ENCODE peak calls at places on chromosomes 13 and 19, in seven cellular contexts. N is cardiac muscle cell; F is suprapubic skin; E is HepG2; D is choroid plexus epithelial cell; T is AG04450; M is CD4-positive, alpha-beta T cell. I is an unnamed sample.

GRCh38 chr13:41122838-41123237 is 9.8 kb downstream of the KBTBD6 start:
- DNase-seq in N (no peak), F (no peak), E (no peak), D (peak), T (no peak), M (no peak), I (no peak)

GRCh38 chr19:50376166-50377050 is at the start of gene NR1H2:
- DNase-seq in N (peak), F (peak), E (peak), D (peak), T (peak), M (peak), I (peak)

GRCh38 chr13:113479179-113479578 is 11.3 kb downstream of the DCUN1D2 start:
- DNase-seq in N (no peak), F (no peak), E (no peak), D (no peak), T (no peak), M (no peak), I (no peak)

GRCh38 chr19:19300613-19301012 is 19.7 kb downstream of the SUGP1 start:
- DNase-seq in N (no peak), F (no peak), E (no peak), D (no peak), T (no peak), M (no peak), I (no peak)

GRCh38 chr19:31139871-31140505 is 209.2 kb downstream of the TSHZ3 start:
- DNase-seq in N (peak), F (no peak), E (no peak), D (peak), T (peak), M (no peak), I (no peak)

GRCh38 chr13:111316161-111316730 is 4.2 kb upstream of the TEX29 start:
- DNase-seq in N (no peak), F (no peak), E (no peak), D (no peak), T (no peak), M (no peak), I (no peak)

GRCh38 chr19:56105090-56105701 is 15.9 kb downstream of the ZNF787 start:
- DNase-seq in N (peak), F (no peak), E (peak), D (peak), T (no peak), M (peak), I (peak)

GRCh38 chr19:38831142-38831605 is 420 bp downstream of the ECH1 start:
- DNase-seq in N (peak), F (peak), E (peak), D (peak), T (peak), M (peak), I (peak)

GRCh38 chr19:5826531-5827341 is 12.8 kb downstream of the FUT6 start:
- DNase-seq in N (peak), F (no peak), E (peak), D (no peak), T (no peak), M (no peak), I (no peak)

GRCh38 chr13:46361535-46361934 is 25.5 kb downstream of the RUBCNL start:
- DNase-seq in N (no peak), F (no peak), E (no peak), D (peak), T (no peak), M (no peak), I (no peak)

GRCh38 chr19:47309038-47309437 is 623 bp upstream of the C5AR1 start:
- DNase-seq in N (peak), F (no peak), E (no peak), D (no peak), T (no peak), M (no peak), I (no peak)

GRCh38 chr13:20393273-20394235 is 132.1 kb downstream of the CRYL1 start:
- DNase-seq in N (no peak), F (no peak), E (no peak), D (no peak), T (no peak), M (no peak), I (no peak)

GRCh38 chr13:31437975-31438374 is 238.2 kb downstream of the B3GLCT start:
- DNase-seq in N (no peak), F (no peak), E (no peak), D (no peak), T (no peak), M (no peak), I (no peak)

GRCh38 chr19:7925171-7925837 is 631 bp downstream of the CTXN1 start:
- DNase-seq in N (peak), F (no peak), E (peak), D (peak), T (no peak), M (peak), I (peak)

GRCh38 chr19:30439271-30439750 is 67.1 kb downstream of the ZNF536 start:
- DNase-seq in N (no peak), F (no peak), E (no peak), D (no peak), T (no peak), M (no peak), I (no peak)

GRCh38 chr19:15116856-15117255 is 9.7 kb downstream of the SYDE1 start:
- DNase-seq in N (no peak), F (no peak), E (no peak), D (no peak), T (no peak), M (no peak), I (no peak)

GRCh38 chr13:68304287-68304893 is 1074.3 kb upstream of the PCDH9 start:
- DNase-seq in N (peak), F (no peak), E (peak), D (peak), T (no peak), M (no peak), I (no peak)

GRCh38 chr19:6076675-6077463 is 33.4 kb downstream of the RFX2 start:
- DNase-seq in N (peak), F (peak), E (no peak), D (peak), T (peak), M (no peak), I (no peak)

GRCh38 chr19:42323852-42324654 is 1.4 kb upstream of the MEGF8 start:
- DNase-seq in N (no peak), F (no peak), E (no peak), D (no peak), T (no peak), M (no peak), I (no peak)
- TF ChIP-seq CTCF in N (no peak), F (no peak), E (no peak), D (peak), T (no peak), M (no peak), I (no peak)

GRCh38 chr13:100024023-100024422 is 42.4 kb downstream of the ZIC2 start:
- DNase-seq in N (no peak), F (no peak), E (no peak), D (no peak), T (no peak), M (no peak), I (no peak)

GRCh38 chr13:100029930-100030329 is 48.3 kb downstream of the ZIC2 start:
- DNase-seq in N (no peak), F (no peak), E (no peak), D (no peak), T (no peak), M (no peak), I (no peak)
- TF ChIP-seq CTCF in N (no peak), F (no peak), E (no peak), D (no peak), T (no peak), M (no peak), I (no peak)

GRCh38 chr19:41537789-41538188 is 38.2 kb upstream of the CEACAM21 start:
- DNase-seq in N (peak), F (no peak), E (peak), D (peak), T (no peak), M (no peak), I (no peak)
- TF ChIP-seq CTCF in N (peak), F (peak), E (peak), D (peak), T (peak), M (peak), I (no peak)

GRCh38 chr19:52138614-52139290 is 986 bp downstream of the ZNF616 start:
- DNase-seq in N (peak), F (no peak), E (peak), D (peak), T (no peak), M (no peak), I (no peak)
- TF ChIP-seq CTCF in N (no peak), F (no peak), E (no peak), D (no peak), T (no peak), M (no peak), I (no peak)

DNA sequence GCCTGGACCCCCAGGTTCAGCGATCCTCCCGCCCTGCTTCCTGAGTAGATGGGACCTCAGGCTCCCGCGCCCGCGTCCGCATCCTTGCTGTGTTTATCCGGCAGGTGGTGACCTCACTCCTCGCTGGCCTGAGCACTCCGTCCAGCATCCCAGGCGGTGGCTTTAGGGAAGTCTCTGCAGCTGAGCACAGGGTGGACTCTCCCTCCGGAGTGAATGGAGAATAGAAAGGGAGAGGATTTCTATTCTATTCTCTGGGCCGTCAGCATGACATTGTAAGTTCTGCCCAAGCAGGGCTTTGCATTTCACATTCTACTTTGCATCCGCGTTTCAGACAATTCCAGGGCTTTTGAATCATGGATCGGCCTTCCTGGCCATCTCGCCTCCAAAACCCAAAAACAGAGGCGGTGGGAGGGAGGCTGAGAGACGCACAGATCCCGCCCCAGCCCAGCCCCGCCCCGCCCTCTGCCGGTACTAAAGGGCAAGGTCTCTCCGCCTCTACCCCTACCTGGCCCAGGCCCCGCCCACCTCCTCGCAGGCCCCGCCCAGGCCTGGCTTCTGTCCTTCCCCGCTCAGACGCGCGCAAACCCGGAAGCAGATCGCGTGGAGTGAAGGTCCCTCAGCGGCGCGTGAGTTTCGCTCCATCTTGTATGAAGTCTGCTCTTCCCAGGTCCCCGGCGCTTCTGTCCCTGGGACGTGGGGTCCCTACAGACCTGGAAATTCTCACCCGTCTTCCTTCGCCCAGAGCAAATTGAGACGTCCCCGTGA is at the start of gene ZNF525:
- DNase-seq in N (peak), F (peak), E (peak), D (peak), T (no peak), M (peak), I (peak)
- TF ChIP-seq CTCF in N (no peak), F (no peak), E (peak), D (peak), T (peak), M (peak), I (no peak)

GRCh38 chr13:47757681-47758080 is 243.4 kb downstream of the SUCLA2 start:
- DNase-seq in N (peak), F (no peak), E (no peak), D (no peak), T (no peak), M (no peak), I (no peak)
- TF ChIP-seq CTCF in N (no peak), F (no peak), E (no peak), D (no peak), T (no peak), M (no peak), I (no peak)

DNA sequence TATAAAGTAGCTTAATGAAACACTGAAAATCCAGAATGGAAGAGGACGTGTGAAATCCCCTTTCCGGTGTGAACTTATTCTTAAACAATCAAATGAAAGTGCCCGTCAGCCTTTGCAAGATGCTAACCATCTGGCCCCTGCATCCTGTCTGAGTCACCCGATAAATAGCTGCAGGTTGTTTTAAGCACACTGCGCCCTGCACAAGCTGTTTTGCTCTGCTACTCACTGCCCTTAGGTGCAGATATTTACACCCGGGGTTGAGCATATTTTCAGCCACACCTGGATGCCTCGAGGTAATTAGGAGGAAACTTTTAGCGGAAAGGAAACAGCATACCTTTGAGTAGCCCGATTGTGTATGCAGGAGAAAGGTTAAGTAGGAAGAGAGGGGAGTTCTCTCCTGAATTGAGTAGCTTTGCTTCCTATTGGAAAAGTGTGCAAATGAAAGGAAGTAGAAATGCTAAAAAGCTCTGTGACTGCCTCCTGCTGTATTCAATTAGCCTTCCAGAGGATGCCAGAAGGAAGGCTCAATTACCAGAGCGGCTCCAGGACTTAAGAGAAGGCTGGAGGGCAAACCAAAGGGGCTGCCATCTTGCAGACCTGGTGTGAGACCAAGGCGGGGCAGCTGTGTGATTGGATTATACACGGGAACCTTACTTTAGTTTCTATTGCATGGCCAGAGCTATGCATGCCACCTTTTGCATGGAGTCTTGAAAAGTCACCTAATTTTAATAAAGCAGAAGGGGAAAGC is 42.5 kb downstream of the IRS2 start:
- DNase-seq in N (peak), F (no peak), E (no peak), D (peak), T (peak), M (no peak), I (no peak)
- TF ChIP-seq CTCF in N (peak), F (no peak), E (no peak), D (peak), T (no peak), M (no peak), I (no peak)